ENCODE peak calls at places on chromosomes 2 and 18, in six cellular contexts. H is activated T-cell treated with anti-CD3 and anti-CD28 coated beads for 4 hours; I is ovary; V is activated CD8-positive, alpha-beta memory T cell treated with anti-CD3 and anti-CD28 coated beads for 48 hours; G is fibroblast of mammary gland; S is Peyer's patch. U is an unnamed sample.

GRCh38 chr2:60104514-60105501 is 448.6 kb downstream of the BCL11A start:
- DNase-seq in S (no peak), I (no peak), G (no peak), V (no peak), H (no peak), U (no peak)

GRCh38 chr2:154402138-154402714 is 296.3 kb upstream of the KCNJ3 start:
- DNase-seq in S (no peak), H (no peak), V (no peak), I (no peak), G (peak; percentile 38), U (no peak)

GRCh38 chr2:207930747-207931146 is 94.6 kb downstream of the PLEKHM3 start:
- DNase-seq in I (no peak), G (no peak), H (no peak), S (peak; percentile 68), V (no peak), U (no peak)

GRCh38 chr2:172969171-172969570 is 106.5 kb upstream of the MAP3K20 start:
- DNase-seq in I (no peak), G (peak; percentile 74), S (no peak), H (no peak), V (no peak), U (no peak)

GRCh38 chr2:63665806-63666205 is 77.0 kb downstream of the MDH1 start:
- DNase-seq in G (peak; percentile 88), V (no peak), I (no peak), S (no peak), H (no peak), U (no peak)

GRCh38 chr2:69138247-69138754 is 125.3 kb downstream of the ANTXR1 start:
- DNase-seq in V (no peak), H (no peak), G (peak; percentile 87), I (no peak), S (no peak), U (no peak)

GRCh38 chr2:76197842-76198448 is 487.2 kb upstream of the GCFC2 start:
- DNase-seq in I (no peak), H (peak; percentile 1), S (no peak), G (peak; percentile 69), V (no peak), U (peak; percentile 53)

GRCh38 chr2:235908826-235909225 is 259.4 kb downstream of the GBX2 start:
- DNase-seq in G (no peak), V (no peak), I (no peak), S (no peak), H (no peak), U (no peak)

GRCh38 chr18:44651918-44652317 is 28.8 kb upstream of the SETBP1 start:
- DNase-seq in S (no peak), I (no peak), G (no peak), V (no peak), H (no peak), U (no peak)

GRCh38 chr2:187297806-187298205 is 150.2 kb downstream of the CALCRL start:
- DNase-seq in H (no peak), I (no peak), G (no peak), S (no peak), V (no peak), U (no peak)

GRCh38 chr2:51079945-51080344 is 48.0 kb upstream of the NRXN1 start:
- DNase-seq in I (no peak), H (no peak), V (no peak), G (no peak), S (no peak), U (no peak)

GRCh38 chr2:239147376-239147775 is 253.4 kb downstream of the HDAC4 start:
- DNase-seq in H (no peak), G (no peak), V (no peak), S (peak; percentile 19), I (peak; percentile 7), U (no peak)

GRCh38 chr2:112162341-112162740 is 24.2 kb downstream of the FBLN7 start:
- DNase-seq in V (no peak), H (no peak), I (no peak), G (no peak), S (no peak), U (no peak)

GRCh38 chr2:46780801-46781445 is 134.7 kb downstream of the MCFD2 start:
- DNase-seq in V (no peak), G (no peak), I (no peak), S (no peak), H (no peak), U (no peak)

GRCh38 chr2:108069515-108070310 is 83.4 kb downstream of the SLC5A7 start:
- DNase-seq in H (no peak), I (no peak), G (no peak), V (no peak), S (no peak), U (no peak)

GRCh38 chr2:185757356-185757755 is 18.8 kb downstream of the FSIP2 start:
- DNase-seq in V (no peak), G (peak; percentile 57), S (no peak), I (no peak), H (no peak), U (no peak)

GRCh38 chr2:217928324-217929293 is 74.2 kb downstream of the TNS1 start:
- DNase-seq in G (peak; percentile 30), I (no peak), H (no peak), V (no peak), S (no peak), U (no peak)

GRCh38 chr2:24012521-24013245 is 2.8 kb downstream of the MFSD2B start:
- DNase-seq in V (no peak), S (no peak), H (no peak), I (no peak), G (no peak), U (no peak)

GRCh38 chr2:223788826-223789225 is 48.6 kb downstream of the AP1S3 start:
- DNase-seq in H (no peak), V (no peak), G (no peak), I (no peak), S (no peak), U (no peak)

GRCh38 chr2:121087117-121087516 is 197.9 kb downstream of the TFCP2L1 start:
- DNase-seq in I (no peak), S (peak; percentile 36), V (no peak), H (no peak), G (no peak), U (no peak)

GRCh38 chr2:216698895-216699294 is 3.5 kb upstream of the IGFBP5 start:
- DNase-seq in G (peak; percentile 71), V (no peak), I (peak; percentile 33), H (no peak), S (no peak), U (no peak)

GRCh38 chr2:10303634-10304378 is 1.1 kb downstream of the HPCAL1 start:
- DNase-seq in S (peak; percentile 69), G (peak; percentile 54), I (peak; percentile 52), H (no peak), V (peak; percentile 17), U (peak; percentile 35)

GRCh38 chr2:226813148-226813701 is 13.6 kb upstream of the IRS1 start:
- DNase-seq in G (no peak), I (no peak), S (no peak), V (no peak), H (no peak), U (no peak)

GRCh38 chr2:47313141-47313691 is 89.7 kb upstream of the MSH2 start:
- DNase-seq in H (no peak), I (no peak), V (no peak), S (peak; percentile 61), G (no peak), U (no peak)

U was measured in stimulated activated effector memory CD8-positive, alpha-beta T cell treated with anti-CD3 and anti-CD28 coated beads, Interleukin-12 subunit alpha, Interleukin-12 subunit beta, amount 100 ng/mL, for 72 hours.